ENCODE peak calls at places on chromosomes 4 and X, in nine cellular contexts. J, I, C, T, N, H, B, D and O are unnamed samples.
A peak's percentile ranks its signal among the peaks of the same experiment; 100 is the strongest.

GRCh38 chrX:9352683-9353430 is 112.0 kb upstream of the TBL1X start:
- DNase-seq in J (peak; percentile 84), I (no peak), C (no peak), T (no peak), N (no peak), H (no peak), B (no peak), D (peak; percentile 28), O (peak; percentile 53)

GRCh38 chr4:25503779-25504178 is 126.7 kb downstream of the ANAPC4 start:
- DNase-seq in J (no peak), I (no peak), C (no peak), T (no peak), N (no peak), H (no peak), B (no peak), D (no peak), O (no peak)

GRCh38 chr4:106316773-106317409 is 541 bp downstream of the AIMP1 start:
- DNase-seq in J (no peak), I (no peak), C (peak; percentile 2), T (no peak), N (no peak), H (no peak), B (no peak), D (no peak), O (no peak)

GRCh38 chr4:112316333-112316732 is 19.2 kb downstream of the ALPK1 start:
- DNase-seq in J (no peak), I (no peak), C (no peak), T (no peak), N (no peak), H (no peak), B (no peak), D (no peak), O (no peak)

GRCh38 chrX:107731831-107732502 is 43.6 kb downstream of the TSC22D3 start:
- DNase-seq in J (peak; percentile 49), I (peak; percentile 93), C (peak; percentile 36), T (peak; percentile 42), N (no peak), H (no peak), B (peak; percentile 60), D (peak; percentile 94), O (no peak)

GRCh38 chr4:43316813-43317212 is 424.3 kb downstream of the GRXCR1 start:
- DNase-seq in J (no peak), I (no peak), C (no peak), T (no peak), N (no peak), H (no peak), B (peak; percentile 63), D (no peak), O (no peak)

GRCh38 chrX:90617710-90618325 is 696.1 kb downstream of the TGIF2LX start:
- DNase-seq in J (no peak), I (no peak), C (no peak), T (no peak), N (no peak), H (no peak), B (no peak), D (no peak), O (no peak)

GRCh38 chr4:71713611-71714203 is 70.2 kb downstream of the GC start:
- DNase-seq in J (peak; percentile 72), I (no peak), C (peak; percentile 23), T (peak; percentile 51), N (no peak), H (no peak), B (peak; percentile 20), D (no peak), O (peak; percentile 7)

GRCh38 chr4:26206339-26206738 is 114.5 kb upstream of the RBPJ start:
- DNase-seq in J (peak; percentile 88), I (no peak), C (no peak), T (no peak), N (no peak), H (no peak), B (no peak), D (no peak), O (no peak)

GRCh38 chr4:33262809-33263208 is 2542.6 kb downstream of the PCDH7 start:
- DNase-seq in J (no peak), I (no peak), C (no peak), T (no peak), N (no peak), H (no peak), B (no peak), D (no peak), O (no peak)

GRCh38 chr4:7043521-7044414 is 596 bp downstream of the TADA2B start:
- DNase-seq in J (peak; percentile 45), I (no peak), C (no peak), T (peak; percentile 48), N (peak; percentile 79), H (peak; percentile 44), B (no peak), D (peak; percentile 43), O (no peak)

GRCh38 chrX:127128282-127128681 is 308.8 kb downstream of the PRR32 start:
- DNase-seq in J (no peak), I (no peak), C (no peak), T (no peak), N (no peak), H (no peak), B (no peak), D (no peak), O (no peak)

GRCh38 chr4:125313497-125313896 is 1.3 kb upstream of the FAT4 start:
- DNase-seq in J (peak; percentile 84), I (peak; percentile 64), C (peak; percentile 92), T (peak; percentile 94), N (no peak), H (peak; percentile 39), B (peak; percentile 57), D (peak; percentile 44), O (peak; percentile 72)

GRCh38 chr4:125313989-125314602 is 659 bp upstream of the FAT4 start:
- DNase-seq in J (no peak), I (no peak), C (peak; percentile 78), T (peak; percentile 19), N (no peak), H (no peak), B (no peak), D (no peak), O (no peak)

GRCh38 chr4:125316391-125316780 is 1.6 kb downstream of the FAT4 start:
- DNase-seq in J (peak; percentile 28), I (peak; percentile 56), C (peak; percentile 44), T (peak; percentile 59), N (no peak), H (peak; percentile 9), B (peak; percentile 34), D (peak; percentile 29), O (no peak)

GRCh38 chr4:125315571-125316390 is 1.0 kb downstream of the FAT4 start:
- DNase-seq in J (peak; percentile 46), I (peak; percentile 57), C (peak; percentile 90), T (peak; percentile 75), N (no peak), H (peak; percentile 45), B (peak; percentile 31), D (peak; percentile 58), O (peak; percentile 31)

GRCh38 chr4:125314676-125315570 is at the start of gene FAT4:
- DNase-seq in J (peak; percentile 99), I (peak; percentile 96), C (peak; percentile 95), T (peak; percentile 94), N (peak; percentile 95), H (peak; percentile 83), B (peak; percentile 89), D (peak; percentile 97), O (peak; percentile 79)
- TF ChIP-seq CTCF in J (peak; percentile 34), I (no peak), C (peak; percentile 7), T (peak; percentile 11), N (no peak), H (no peak), B (no peak), D (peak; percentile 38), O (no peak)

DNA sequence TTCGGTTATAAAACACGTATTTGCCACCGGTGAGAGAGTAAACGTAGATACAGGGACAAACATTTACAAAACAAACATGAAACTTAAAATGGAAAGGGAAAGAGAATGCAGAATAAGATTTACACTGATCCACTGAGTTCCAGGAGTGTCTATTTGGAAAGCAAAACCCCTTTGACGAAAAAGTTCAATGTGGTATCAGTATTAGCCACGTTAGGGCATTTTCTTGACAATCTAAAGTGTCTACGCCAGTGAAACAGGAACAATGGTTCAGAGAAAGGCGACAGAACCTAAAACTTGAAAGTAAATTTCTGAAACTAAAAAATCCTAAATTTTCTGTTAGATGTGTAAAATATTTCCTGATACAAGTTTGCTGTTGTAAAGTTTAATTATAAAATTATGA is 278.5 kb upstream of the TENM3 start:
- DNase-seq in J (no peak), I (no peak), C (no peak), T (no peak), N (no peak), H (no peak), B (no peak), D (no peak), O (no peak)
- TF ChIP-seq CTCF in J (no peak), I (no peak), C (no peak), T (no peak), N (no peak), H (no peak), B (no peak), D (no peak), O (no peak)

GRCh38 chr4:159227378-159227777 is 124.5 kb downstream of the RAPGEF2 start:
- DNase-seq in J (no peak), I (no peak), C (no peak), T (no peak), N (no peak), H (no peak), B (no peak), D (no peak), O (no peak)

GRCh38 chr4:159229164-159229563 is 126.3 kb downstream of the RAPGEF2 start:
- DNase-seq in J (peak; percentile 84), I (no peak), C (peak; percentile 84), T (peak; percentile 77), N (no peak), H (no peak), B (no peak), D (no peak), O (no peak)

GRCh38 chr4:159232465-159233106 is 129.7 kb downstream of the RAPGEF2 start:
- DNase-seq in J (no peak), I (no peak), C (no peak), T (peak; percentile 60), N (no peak), H (no peak), B (no peak), D (no peak), O (no peak)

GRCh38 chr4:159224412-159224811 is 121.5 kb downstream of the RAPGEF2 start:
- DNase-seq in J (no peak), I (no peak), C (no peak), T (peak; percentile 38), N (no peak), H (no peak), B (no peak), D (no peak), O (no peak)

GRCh38 chr4:159227984-159228383 is 125.1 kb downstream of the RAPGEF2 start:
- DNase-seq in J (peak; percentile 81), I (peak; percentile 41), C (peak; percentile 63), T (peak; percentile 59), N (peak; percentile 80), H (peak; percentile 14), B (peak; percentile 46), D (peak; percentile 58), O (no peak)
- TF ChIP-seq CTCF in J (peak; percentile 18), I (no peak), C (no peak), T (no peak), N (no peak), H (no peak), B (no peak), D (no peak), O (no peak)

DNA sequence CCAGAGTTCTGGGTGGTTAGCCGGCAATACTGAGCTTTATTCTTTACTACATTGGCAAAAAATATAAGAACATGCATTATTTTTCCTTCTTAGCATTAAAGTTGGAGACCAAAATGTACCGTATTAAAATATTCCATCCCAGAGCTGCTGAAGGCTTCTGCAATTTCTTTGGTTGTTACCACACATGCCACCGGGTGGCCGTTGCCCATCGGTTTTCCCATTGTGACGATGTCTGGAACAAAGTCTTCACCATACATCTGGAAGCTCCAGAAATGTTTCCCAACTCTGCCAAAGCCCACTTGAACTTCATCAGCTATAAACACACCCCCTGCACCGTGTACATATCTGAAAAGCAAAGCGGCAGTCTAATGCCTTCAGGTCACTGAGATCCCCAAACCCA is 13.7 kb downstream of the ETNPPL start:
- DNase-seq in J (no peak), I (no peak), C (no peak), T (peak; percentile 30), N (no peak), H (no peak), B (no peak), D (no peak), O (no peak)
- TF ChIP-seq CTCF in J (no peak), I (peak; percentile 49), C (peak; percentile 14), T (peak; percentile 41), N (no peak), H (peak; percentile 21), B (no peak), D (no peak), O (no peak)